ENCODE peak calls at places on chromosomes 6 and 20, in seven cellular contexts. E, R, B, N, G, F and M are unnamed samples.

GRCh38 chr20:31747640-31748039 is 8.6 kb downstream of the TPX2 start:
- DNase-seq in E (no peak), R (no peak), B (no peak), N (no peak), G (no peak), F (no peak), M (peak)

GRCh38 chr6:139230421-139230840 is 61.4 kb downstream of the TXLNB start:
- DNase-seq in E (no peak), R (no peak), B (peak), N (no peak), G (no peak), F (peak), M (peak)

GRCh38 chr6:75326557-75327258 is 42.1 kb upstream of the TMEM30A start:
- DNase-seq in E (no peak), R (no peak), B (no peak), N (peak), G (no peak), F (peak), M (no peak)

GRCh38 chr6:104431096-104431495 is 428.6 kb downstream of the HACE1 start:
- DNase-seq in E (no peak), R (no peak), B (no peak), N (no peak), G (no peak), F (no peak), M (no peak)

GRCh38 chr20:51995551-51995951 is 193.2 kb upstream of the SALL4 start:
- DNase-seq in E (no peak), R (no peak), B (no peak), N (no peak), G (no peak), F (peak), M (no peak)

GRCh38 chr6:32973934-32974333 is 5.5 kb downstream of the BRD2 start:
- DNase-seq in E (no peak), R (no peak), B (peak), N (no peak), G (peak), F (peak), M (peak)

GRCh38 chr6:154830771-154831170 is 97.6 kb downstream of the SCAF8 start:
- DNase-seq in E (no peak), R (no peak), B (no peak), N (no peak), G (no peak), F (no peak), M (no peak)

GRCh38 chr20:31515775-31516107 is 1.5 kb downstream of the HM13 start:
- DNase-seq in E (no peak), R (no peak), B (no peak), N (peak), G (no peak), F (no peak), M (no peak)

GRCh38 chr6:45500924-45501816 is 123.4 kb upstream of the SUPT3H start:
- DNase-seq in E (no peak), R (no peak), B (no peak), N (peak), G (no peak), F (no peak), M (no peak)

GRCh38 chr6:152127429-152128165 is 320.1 kb downstream of the ESR1 start:
- DNase-seq in E (no peak), R (no peak), B (no peak), N (no peak), G (no peak), F (no peak), M (peak)

GRCh38 chr20:59831024-59831900 is 102.2 kb downstream of the SYCP2 start:
- DNase-seq in E (no peak), R (no peak), B (no peak), N (peak), G (no peak), F (no peak), M (peak)

GRCh38 chr6:16158943-16159557 is 30.2 kb downstream of the MYLIP start:
- DNase-seq in E (no peak), R (no peak), B (no peak), N (no peak), G (no peak), F (no peak), M (no peak)